ENCODE peak calls at places on chromosome 13, in six cellular contexts. I, B, V, P, R and D are unnamed samples.
A peak's percentile ranks its signal among the peaks of the same experiment; 100 is the strongest.

GRCh38 chr13:98390086-98390697 is 186.7 kb downstream of the STK24 start:
- DNase-seq in V (no peak), R (no peak), P (no peak), I (no peak), B (peak; percentile 60), D (no peak)

GRCh38 chr13:113393226-113393571 is 29.3 kb upstream of the GRTP1 start:
- DNase-seq in R (no peak), B (no peak), V (no peak), P (peak; percentile 64), I (no peak), D (no peak)

GRCh38 chr13:100131863-100132574 is 43.1 kb downstream of the PCCA start:
- DNase-seq in V (no peak), P (no peak), R (no peak), B (no peak), I (no peak), D (peak; percentile 98)

GRCh38 chr13:43132228-43132627 is 108.8 kb downstream of the DNAJC15 start:
- DNase-seq in I (peak; percentile 25), R (no peak), V (peak; percentile 40), B (no peak), P (no peak), D (no peak)

GRCh38 chr13:67048793-67049150 is 181.4 kb downstream of the PCDH9 start:
- DNase-seq in P (no peak), R (no peak), B (no peak), I (no peak), V (no peak), D (no peak)

GRCh38 chr13:91632071-91632470 is 233.7 kb downstream of the GPC5 start:
- DNase-seq in V (no peak), B (no peak), I (no peak), R (no peak), P (no peak), D (no peak)

GRCh38 chr13:87234981-87235380 is 436.2 kb upstream of the SLITRK5 start:
- DNase-seq in P (no peak), I (no peak), R (no peak), B (no peak), V (no peak), D (no peak)

GRCh38 chr13:40109324-40109958 is 454.0 kb downstream of the COG6 start:
- DNase-seq in I (no peak), P (peak; percentile 69), B (no peak), V (no peak), R (no peak), D (no peak)

GRCh38 chr13:78595819-78596700 is 7.3 kb downstream of the POU4F1 start:
- DNase-seq in B (no peak), I (no peak), R (no peak), P (no peak), V (no peak), D (no peak)

GRCh38 chr13:91544723-91545122 is 146.3 kb downstream of the GPC5 start:
- DNase-seq in R (no peak), V (no peak), B (no peak), I (no peak), P (no peak), D (no peak)

GRCh38 chr13:33426131-33426530 is 140.6 kb upstream of the STARD13 start:
- DNase-seq in V (no peak), I (no peak), B (no peak), R (no peak), P (no peak), D (no peak)

GRCh38 chr13:74889321-74889720 is 592.6 kb downstream of the TBC1D4 start:
- DNase-seq in I (no peak), P (no peak), B (no peak), V (no peak), R (no peak), D (no peak)

GRCh38 chr13:102276479-102276878 is 125.4 kb downstream of the FGF14 start:
- DNase-seq in R (no peak), I (no peak), P (no peak), B (no peak), V (no peak), D (no peak)

GRCh38 chr13:99199541-99200432 is 867 bp upstream of the UBAC2 start:
- DNase-seq in B (peak; percentile 60), R (no peak), V (no peak), P (peak; percentile 75), I (peak; percentile 15), D (no peak)

GRCh38 chr13:111046590-111047141 is 68.4 kb upstream of the ARHGEF7 start:
- DNase-seq in P (no peak), I (no peak), V (no peak), R (peak; percentile 73), B (peak; percentile 58), D (peak; percentile 62)

GRCh38 chr13:91313103-91313502 is 34.4 kb upstream of the MIR17HG start:
- DNase-seq in P (no peak), V (no peak), B (no peak), R (no peak), I (no peak), D (peak; percentile 0)

GRCh38 chr13:34360702-34361101 is 542.8 kb downstream of the RFC3 start:
- DNase-seq in B (no peak), P (no peak), V (no peak), R (no peak), I (no peak), D (no peak)

GRCh38 chr13:111488466-111489132 is 168.2 kb downstream of the TEX29 start:
- DNase-seq in R (no peak), P (peak; percentile 15), I (peak; percentile 5), V (no peak), B (no peak), D (no peak)

GRCh38 chr13:112799394-112799793 is 109.6 kb downstream of the ATP11A start:
- DNase-seq in P (no peak), I (no peak), R (no peak), V (no peak), B (peak; percentile 23), D (no peak)

GRCh38 chr13:100550433-100550832 is 38.2 kb downstream of the GGACT start:
- DNase-seq in R (peak; percentile 64), B (no peak), V (no peak), I (peak; percentile 30), P (no peak), D (no peak)

GRCh38 chr13:50691682-50692263 is 151.7 kb downstream of the DLEU7 start:
- DNase-seq in V (no peak), I (no peak), B (no peak), R (no peak), P (no peak), D (peak; percentile 37)

GRCh38 chr13:60798503-60798902 is 401.5 kb downstream of the TDRD3 start:
- DNase-seq in R (no peak), P (no peak), V (no peak), I (no peak), B (no peak), D (no peak)

GRCh38 chr13:73248711-73249580 is 190.1 kb downstream of the KLF5 start:
- DNase-seq in I (peak; percentile 44), B (no peak), V (peak; percentile 64), P (no peak), R (no peak), D (no peak)

GRCh38 chr13:86920960-86921359 is 750.2 kb upstream of the SLITRK5 start:
- DNase-seq in R (no peak), I (no peak), V (no peak), P (no peak), B (no peak), D (no peak)

GRCh38 chr13:46728777-46729176 is 68.2 kb downstream of the ESD start:
- DNase-seq in V (no peak), R (no peak), I (no peak), P (no peak), B (no peak), D (no peak)

GRCh38 chr13:41544824-41545707 is 87.7 kb downstream of the RGCC start:
- DNase-seq in I (peak; percentile 13), P (no peak), R (no peak), V (no peak), B (no peak), D (no peak)
- H3K27ac ChIP-seq in I (no peak overlapping the region), P (no peak overlapping the region), R (no peak overlapping the region), V (no peak overlapping the region), B (no peak overlapping the region), D (no peak overlapping the region)

DNA sequence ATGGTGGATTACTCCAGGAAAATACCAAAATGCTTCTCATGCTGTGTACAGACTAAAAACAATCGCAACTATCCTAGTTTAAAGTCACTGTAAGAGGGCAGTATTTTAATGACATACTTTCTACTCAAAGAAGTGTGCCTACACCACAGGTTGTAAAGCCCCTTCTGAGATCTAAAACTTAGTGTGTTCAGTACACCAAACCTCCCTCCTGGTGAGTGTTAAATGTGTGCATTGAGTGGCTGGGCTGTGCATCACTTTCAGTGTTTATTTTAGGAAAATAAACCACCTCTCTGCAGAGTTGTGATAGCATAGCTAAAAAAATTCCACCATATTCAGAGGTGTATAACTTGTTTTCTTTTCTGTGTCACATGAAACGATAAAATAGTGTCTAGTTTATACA is 263.7 kb downstream of the DACH1 start:
- DNase-seq in I (no peak), B (no peak), V (no peak), R (no peak), P (no peak), D (no peak)
- H3K4me3 ChIP-seq in I (no peak overlapping the region), B (no peak overlapping the region), V (no peak overlapping the region), R (no peak overlapping the region), P (no peak overlapping the region), D (no peak overlapping the region)

DNA sequence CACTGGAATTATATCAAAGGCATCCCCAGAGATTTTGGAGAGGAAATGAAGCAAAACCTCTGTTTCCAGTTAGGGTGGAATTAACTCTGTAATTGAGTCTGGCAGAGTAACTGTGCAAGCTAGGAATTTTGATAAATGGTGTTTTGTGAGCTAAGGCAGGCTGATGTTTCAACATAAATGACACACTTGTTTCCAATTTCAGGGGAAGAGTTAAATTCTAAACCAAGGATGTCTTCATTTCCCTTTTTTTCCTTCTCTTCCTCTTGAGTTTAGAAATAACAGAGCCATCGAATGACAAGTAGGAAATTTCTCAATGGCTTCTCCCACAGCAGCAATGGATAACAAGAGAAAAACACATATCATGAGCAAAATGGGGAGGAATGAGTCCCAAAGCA is 131.2 kb downstream of the IRS2 start:
- DNase-seq in P (no peak), B (no peak), V (no peak), R (no peak), I (no peak), D (no peak)
- H3K4me1 ChIP-seq in P (no peaks in the 10 kb centered on the region), B (peaks cover 18% of the 10 kb centered on the region), V (no peaks in the 10 kb centered on the region), R (no peaks in the 10 kb centered on the region), I (no peaks in the 10 kb centered on the region), D (no peaks in the 10 kb centered on the region)

GRCh38 chr13:97344250-97345175 is 89.5 kb upstream of the RAP2A start:
- DNase-seq in V (peak; percentile 62), P (no peak), I (peak; percentile 70), R (peak; percentile 77), B (no peak), D (peak; percentile 42)
- H3K27ac ChIP-seq in V (no peak overlapping the region), P (no peak overlapping the region), I (no peak overlapping the region), R (peak overlapping the region; percentile 0), B (peak overlapping the region; percentile 17), D (no peak overlapping the region)